ENCODE peak calls at places on chromosomes 5 and 9, in four cellular contexts. O is fibroblast of mammary gland, Y is left ventricle myocardium inferior, D is MM.1S. H is an unnamed sample.
A peak's percentile ranks its signal among the peaks of the same experiment; 100 is the strongest.

GRCh38 chr9:131395027-131395744 is 1.3 kb downstream of the PRRC2B start:
- DNase-seq in O (no peak), Y (no peak), D (peak; percentile 85), H (no peak)

GRCh38 chr9:86534572-86535258 is 180.5 kb upstream of the TUT7 start:
- DNase-seq in O (peak; percentile 94), Y (no peak), D (no peak), H (no peak)

GRCh38 chr5:32836176-32836575 is 125.1 kb downstream of the NPR3 start:
- DNase-seq in O (peak; percentile 63), Y (no peak), D (no peak), H (no peak)

GRCh38 chr5:26812714-26813113 is 225.7 kb downstream of the CDH9 start:
- DNase-seq in O (no peak), Y (no peak), D (no peak), H (no peak)

GRCh38 chr5:31819926-31820516 is 181.1 kb downstream of the PDZD2 start:
- DNase-seq in O (no peak), Y (no peak), D (no peak), H (no peak)

GRCh38 chr9:79233542-79233941 is 338.2 kb upstream of the TLE4 start:
- DNase-seq in O (peak; percentile 58), Y (no peak), D (peak; percentile 18), H (no peak)

GRCh38 chr9:19634881-19635280 is 154.0 kb downstream of the SLC24A2 start:
- DNase-seq in O (no peak), Y (no peak), D (no peak), H (no peak)

GRCh38 chr9:126893079-126893478 is 21.5 kb upstream of the RALGPS1 start:
- DNase-seq in O (no peak), Y (no peak), D (no peak), H (no peak)

GRCh38 chr5:90696148-90696547 is 137.6 kb downstream of the ADGRV1 start:
- DNase-seq in O (no peak), Y (no peak), D (no peak), H (no peak)

GRCh38 chr9:117919594-117919993 is 215.4 kb downstream of the TLR4 start:
- DNase-seq in O (no peak), Y (no peak), D (no peak), H (no peak)

GRCh38 chr9:10208691-10209069 is 404.1 kb downstream of the PTPRD start:
- DNase-seq in O (no peak), Y (no peak), D (no peak), H (no peak)

GRCh38 chr9:61674465-61674864 is 484.6 kb downstream of the SPATA31A7 start:
- DNase-seq in O (no peak), Y (no peak), D (no peak), H (no peak)

GRCh38 chr5:30156156-30156555 is 1037.3 kb upstream of the CDH6 start:
- DNase-seq in O (no peak), Y (no peak), D (no peak), H (no peak)

DNA sequence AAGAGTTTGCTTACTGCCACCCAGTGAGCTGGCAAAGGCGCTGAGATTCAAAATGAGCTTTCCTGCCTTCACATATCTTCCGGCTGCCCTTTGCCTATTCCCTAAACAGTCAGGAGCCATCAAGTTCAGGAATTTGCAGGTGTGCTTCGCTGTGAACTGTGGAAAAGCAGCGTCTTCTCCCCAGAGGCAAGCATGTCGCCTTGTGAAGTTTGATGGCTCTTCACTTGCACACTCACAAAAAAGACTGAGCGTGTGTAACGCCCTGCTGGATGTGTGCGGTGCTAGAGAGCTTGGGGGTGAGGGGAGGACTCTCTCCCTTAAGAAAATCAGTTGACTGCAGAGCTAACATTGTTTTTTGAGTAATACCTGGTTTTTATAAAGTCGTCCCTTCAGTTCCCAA is 288.7 kb downstream of the DOCK8 start:
- DNase-seq in O (no peak), Y (no peak), D (no peak), H (no peak)
- H3K4me3 ChIP-seq in O (no peak overlapping the region), Y (peak overlapping the region; percentile 82), D (peak overlapping the region; percentile 64), H (peak overlapping the region; percentile 60)

GRCh38 chr5:140345919-140346347 is 470 bp downstream of the HBEGF start:
- DNase-seq in O (peak; percentile 63), Y (peak; percentile 73), D (no peak), H (no peak)
- H3K4me3 ChIP-seq in O (peak overlapping the region; percentile 53), Y (peak overlapping the region; percentile 75), D (peak overlapping the region; percentile 58), H (peak overlapping the region; percentile 68)

GRCh38 chr5:171315925-171316257 is 6.8 kb downstream of the TLX3 start:
- DNase-seq in O (no peak), Y (no peak), D (no peak), H (no peak)

GRCh38 chr5:171316258-171317121 is 7.4 kb downstream of the TLX3 start:
- DNase-seq in O (no peak), Y (no peak), D (no peak), H (no peak)

GRCh38 chr5:171314728-171315385 is 5.8 kb downstream of the TLX3 start:
- DNase-seq in O (no peak), Y (peak; percentile 38), D (no peak), H (no peak)

GRCh38 chr5:171317225-171317624 is 8.2 kb downstream of the TLX3 start:
- DNase-seq in O (no peak), Y (no peak), D (no peak), H (no peak)

GRCh38 chr5:171315386-171315891 is 6.4 kb downstream of the TLX3 start:
- DNase-seq in O (no peak), Y (no peak), D (no peak), H (no peak)
- H3K4me3 ChIP-seq in O (no peak overlapping the region), Y (peak overlapping the region; percentile 53), D (no peak overlapping the region), H (no peak overlapping the region)

DNA sequence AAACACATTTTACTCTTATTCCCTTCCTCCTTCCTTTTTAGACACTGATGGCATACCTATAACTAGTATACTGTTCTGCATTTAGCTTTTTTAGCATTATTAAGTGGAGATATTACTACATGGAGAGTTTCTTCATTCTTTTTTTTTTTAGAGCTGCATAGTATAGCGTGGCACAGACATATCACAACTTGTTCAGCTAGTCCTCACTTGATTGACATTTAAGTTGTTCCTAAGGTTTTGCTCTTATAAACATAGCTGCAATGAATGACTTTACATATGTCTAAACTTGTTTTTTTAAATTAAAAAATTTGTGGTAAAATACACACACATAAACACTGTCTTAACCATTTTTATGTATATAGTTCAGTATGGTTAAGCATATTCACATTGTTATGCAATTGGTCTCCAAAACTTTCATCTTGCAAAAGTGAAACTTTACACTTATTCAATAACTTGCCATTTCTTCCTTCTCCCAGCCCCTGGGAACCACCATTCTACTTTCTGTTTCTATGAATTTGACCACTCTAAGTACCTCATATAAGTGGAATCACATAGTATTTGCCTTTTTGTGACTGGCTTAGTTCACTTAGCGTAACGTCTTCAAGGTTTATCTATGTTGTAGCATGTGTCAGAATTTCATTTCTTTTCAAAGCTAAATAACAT is 48.7 kb downstream of the ANKDD1B start:
- DNase-seq in O (no peak), Y (no peak), D (no peak), H (no peak)
- H3K4me3 ChIP-seq in O (no peak overlapping the region), Y (no peak overlapping the region), D (no peak overlapping the region), H (no peak overlapping the region)

DNA sequence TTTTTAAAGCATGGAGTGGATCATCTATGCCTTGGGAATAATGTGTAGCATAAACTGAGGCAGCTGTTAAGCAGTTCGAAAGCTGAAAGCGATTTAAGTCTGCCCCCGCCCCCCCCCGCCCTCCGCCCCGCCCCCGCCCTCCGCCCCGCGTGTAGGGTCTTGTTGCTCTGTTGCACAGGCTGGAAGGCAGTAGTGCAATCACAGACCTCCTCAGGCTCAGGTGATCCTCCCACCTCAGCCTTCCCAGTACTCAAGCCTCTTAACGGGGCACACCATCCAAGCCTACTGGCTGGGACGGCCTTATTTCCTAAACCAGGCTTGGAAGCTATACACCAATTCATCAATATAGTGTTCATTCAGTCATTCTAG is 942 bp downstream of the ANKDD1B start:
- DNase-seq in O (no peak), Y (no peak), D (no peak), H (no peak)
- H3K4me3 ChIP-seq in O (peak overlapping the region; percentile 61), Y (peak overlapping the region; percentile 63), D (no peak overlapping the region), H (peak overlapping the region; percentile 54)

GRCh38 chr5:139700711-139701693 is 52.9 kb downstream of the CXXC5 start:
- DNase-seq in O (no peak), Y (no peak), D (no peak), H (no peak)
- H3K4me3 ChIP-seq in O (no peak overlapping the region), Y (no peak overlapping the region), D (no peak overlapping the region), H (no peak overlapping the region)

DNA sequence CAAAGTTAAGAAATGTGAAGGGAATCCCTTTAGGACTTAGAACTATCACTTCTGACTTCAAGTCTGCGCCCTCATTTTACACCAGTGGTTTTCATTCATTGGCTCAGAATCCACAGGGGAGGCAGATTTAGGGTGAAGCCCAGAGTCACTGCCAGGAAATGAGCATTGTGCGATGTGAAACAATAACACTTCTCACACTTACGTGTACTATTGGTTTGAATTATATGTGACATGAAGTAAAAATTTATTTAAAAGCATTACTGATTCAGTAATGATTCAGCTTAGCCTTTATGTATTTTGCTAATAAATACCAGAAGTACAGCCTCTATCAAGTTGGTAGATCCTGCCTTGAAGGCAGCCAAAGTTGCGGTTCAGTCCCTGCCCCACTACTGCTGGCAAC is 98.6 kb downstream of the PAM start:
- DNase-seq in O (peak; percentile 92), Y (no peak), D (no peak), H (no peak)
- H3K4me3 ChIP-seq in O (no peak overlapping the region), Y (no peak overlapping the region), D (no peak overlapping the region), H (no peak overlapping the region)

GRCh38 chr5:43604699-43605098 is 1.7 kb downstream of the NNT start:
- DNase-seq in O (no peak), Y (no peak), D (no peak), H (no peak)
- H3K4me3 ChIP-seq in O (no peak overlapping the region), Y (peak overlapping the region; percentile 87), D (peak overlapping the region; percentile 88), H (no peak overlapping the region)